ENCODE peak calls at places on chromosomes 13 and 19, in five cellular contexts. One of them, this sample, is unnamed.

GRCh38 chr13:45168555-45168930 is 32.3 kb downstream of the KCTD4 start:
- DNase-seq in cardiac fibroblast: no peak
- DNase-seq in activated CD4-positive, CD25-positive, alpha-beta regulatory T cell treated with anti-CD3 and anti-CD28 coated beads, Interleukin-2, amount 50 U/mL, for 16 hours: no peak
- DNase-seq in activated CD4-positive, alpha-beta T cell treated with anti-CD3 and anti-CD28 coated beads for 4 hours: no peak
- DNase-seq in NB4: no peak
- DNase-seq in this sample: no peak

GRCh38 chr19:49855676-49856573 is 5.0 kb downstream of the PTOV1 start:
- DNase-seq in cardiac fibroblast: no peak
- DNase-seq in activated CD4-positive, CD25-positive, alpha-beta regulatory T cell treated with anti-CD3 and anti-CD28 coated beads, Interleukin-2, amount 50 U/mL, for 16 hours: no peak
- DNase-seq in activated CD4-positive, alpha-beta T cell treated with anti-CD3 and anti-CD28 coated beads for 4 hours: no peak
- DNase-seq in NB4: no peak
- DNase-seq in this sample: no peak

GRCh38 chr19:39252458-39252857 is 3.8 kb upstream of the IFNL4 start:
- DNase-seq in cardiac fibroblast: no peak
- DNase-seq in activated CD4-positive, CD25-positive, alpha-beta regulatory T cell treated with anti-CD3 and anti-CD28 coated beads, Interleukin-2, amount 50 U/mL, for 16 hours: no peak
- DNase-seq in activated CD4-positive, alpha-beta T cell treated with anti-CD3 and anti-CD28 coated beads for 4 hours: no peak
- DNase-seq in NB4: no peak
- DNase-seq in this sample: no peak

GRCh38 chr19:4037301-4037949 is 29.3 kb downstream of the ZBTB7A start:
- DNase-seq in cardiac fibroblast: no peak
- DNase-seq in activated CD4-positive, CD25-positive, alpha-beta regulatory T cell treated with anti-CD3 and anti-CD28 coated beads, Interleukin-2, amount 50 U/mL, for 16 hours: no peak
- DNase-seq in activated CD4-positive, alpha-beta T cell treated with anti-CD3 and anti-CD28 coated beads for 4 hours: no peak
- DNase-seq in NB4: no peak
- DNase-seq in this sample: no peak

GRCh38 chr19:38551450-38551813 is 66.3 kb downstream of the MAP4K1 start:
- DNase-seq in cardiac fibroblast: no peak
- DNase-seq in activated CD4-positive, CD25-positive, alpha-beta regulatory T cell treated with anti-CD3 and anti-CD28 coated beads, Interleukin-2, amount 50 U/mL, for 16 hours: no peak
- DNase-seq in activated CD4-positive, alpha-beta T cell treated with anti-CD3 and anti-CD28 coated beads for 4 hours: peak
- DNase-seq in NB4: no peak
- DNase-seq in this sample: no peak

GRCh38 chr19:920051-920857 is 3.1 kb downstream of the KISS1R start:
- DNase-seq in cardiac fibroblast: peak
- DNase-seq in activated CD4-positive, CD25-positive, alpha-beta regulatory T cell treated with anti-CD3 and anti-CD28 coated beads, Interleukin-2, amount 50 U/mL, for 16 hours: no peak
- DNase-seq in activated CD4-positive, alpha-beta T cell treated with anti-CD3 and anti-CD28 coated beads for 4 hours: peak
- DNase-seq in NB4: peak
- DNase-seq in this sample: no peak

GRCh38 chr13:36148436-36148835 is 17.3 kb upstream of the DCLK1 start:
- DNase-seq in cardiac fibroblast: no peak
- DNase-seq in activated CD4-positive, CD25-positive, alpha-beta regulatory T cell treated with anti-CD3 and anti-CD28 coated beads, Interleukin-2, amount 50 U/mL, for 16 hours: no peak
- DNase-seq in activated CD4-positive, alpha-beta T cell treated with anti-CD3 and anti-CD28 coated beads for 4 hours: no peak
- DNase-seq in NB4: no peak
- DNase-seq in this sample: no peak

GRCh38 chr19:30719991-30720329 is 347.8 kb downstream of the ZNF536 start:
- DNase-seq in cardiac fibroblast: no peak
- DNase-seq in activated CD4-positive, CD25-positive, alpha-beta regulatory T cell treated with anti-CD3 and anti-CD28 coated beads, Interleukin-2, amount 50 U/mL, for 16 hours: no peak
- DNase-seq in activated CD4-positive, alpha-beta T cell treated with anti-CD3 and anti-CD28 coated beads for 4 hours: no peak
- DNase-seq in NB4: no peak
- DNase-seq in this sample: no peak

GRCh38 chr19:823565-824121 is 1.9 kb upstream of the PLPPR3 start:
- DNase-seq in cardiac fibroblast: no peak
- DNase-seq in activated CD4-positive, CD25-positive, alpha-beta regulatory T cell treated with anti-CD3 and anti-CD28 coated beads, Interleukin-2, amount 50 U/mL, for 16 hours: no peak
- DNase-seq in activated CD4-positive, alpha-beta T cell treated with anti-CD3 and anti-CD28 coated beads for 4 hours: no peak
- DNase-seq in NB4: peak
- DNase-seq in this sample: no peak

GRCh38 chr13:97492257-97492656 is 58.3 kb downstream of the RAP2A start:
- DNase-seq in cardiac fibroblast: no peak
- DNase-seq in activated CD4-positive, CD25-positive, alpha-beta regulatory T cell treated with anti-CD3 and anti-CD28 coated beads, Interleukin-2, amount 50 U/mL, for 16 hours: no peak
- DNase-seq in activated CD4-positive, alpha-beta T cell treated with anti-CD3 and anti-CD28 coated beads for 4 hours: no peak
- DNase-seq in NB4: no peak
- DNase-seq in this sample: no peak

GRCh38 chr13:34878354-34878753 is 63.7 kb upstream of the NBEA start:
- DNase-seq in cardiac fibroblast: no peak
- DNase-seq in activated CD4-positive, CD25-positive, alpha-beta regulatory T cell treated with anti-CD3 and anti-CD28 coated beads, Interleukin-2, amount 50 U/mL, for 16 hours: no peak
- DNase-seq in activated CD4-positive, alpha-beta T cell treated with anti-CD3 and anti-CD28 coated beads for 4 hours: no peak
- DNase-seq in NB4: no peak
- DNase-seq in this sample: no peak

GRCh38 chr13:113646921-113647340 is 11.1 kb downstream of the ATP4B start:
- DNase-seq in cardiac fibroblast: no peak
- DNase-seq in activated CD4-positive, CD25-positive, alpha-beta regulatory T cell treated with anti-CD3 and anti-CD28 coated beads, Interleukin-2, amount 50 U/mL, for 16 hours: no peak
- DNase-seq in activated CD4-positive, alpha-beta T cell treated with anti-CD3 and anti-CD28 coated beads for 4 hours: no peak
- DNase-seq in NB4: no peak
- DNase-seq in this sample: no peak

GRCh38 chr13:99266827-99267226 is 8.6 kb upstream of the GPR18 start:
- DNase-seq in cardiac fibroblast: no peak
- DNase-seq in activated CD4-positive, CD25-positive, alpha-beta regulatory T cell treated with anti-CD3 and anti-CD28 coated beads, Interleukin-2, amount 50 U/mL, for 16 hours: no peak
- DNase-seq in activated CD4-positive, alpha-beta T cell treated with anti-CD3 and anti-CD28 coated beads for 4 hours: no peak
- DNase-seq in NB4: no peak
- DNase-seq in this sample: no peak

GRCh38 chr19:533485-534058 is 2.0 kb downstream of the CDC34 start:
- DNase-seq in cardiac fibroblast: no peak
- DNase-seq in activated CD4-positive, CD25-positive, alpha-beta regulatory T cell treated with anti-CD3 and anti-CD28 coated beads, Interleukin-2, amount 50 U/mL, for 16 hours: no peak
- DNase-seq in activated CD4-positive, alpha-beta T cell treated with anti-CD3 and anti-CD28 coated beads for 4 hours: no peak
- DNase-seq in NB4: no peak
- DNase-seq in this sample: no peak

GRCh38 chr13:44040754-44041100 is 161.0 kb downstream of the LACC1 start:
- DNase-seq in cardiac fibroblast: peak
- DNase-seq in activated CD4-positive, CD25-positive, alpha-beta regulatory T cell treated with anti-CD3 and anti-CD28 coated beads, Interleukin-2, amount 50 U/mL, for 16 hours: no peak
- DNase-seq in activated CD4-positive, alpha-beta T cell treated with anti-CD3 and anti-CD28 coated beads for 4 hours: no peak
- DNase-seq in NB4: no peak
- DNase-seq in this sample: no peak

GRCh38 chr13:47211106-47211505 is 314.3 kb upstream of the HTR2A start:
- DNase-seq in cardiac fibroblast: peak
- DNase-seq in activated CD4-positive, CD25-positive, alpha-beta regulatory T cell treated with anti-CD3 and anti-CD28 coated beads, Interleukin-2, amount 50 U/mL, for 16 hours: no peak
- DNase-seq in activated CD4-positive, alpha-beta T cell treated with anti-CD3 and anti-CD28 coated beads for 4 hours: no peak
- DNase-seq in NB4: no peak
- DNase-seq in this sample: peak

GRCh38 chr13:64314286-64314685 is 2898.6 kb upstream of the PCDH20 start:
- DNase-seq in cardiac fibroblast: peak
- DNase-seq in activated CD4-positive, CD25-positive, alpha-beta regulatory T cell treated with anti-CD3 and anti-CD28 coated beads, Interleukin-2, amount 50 U/mL, for 16 hours: no peak
- DNase-seq in activated CD4-positive, alpha-beta T cell treated with anti-CD3 and anti-CD28 coated beads for 4 hours: no peak
- DNase-seq in NB4: no peak
- DNase-seq in this sample: no peak

GRCh38 chr13:31962661-31963345 is 68.8 kb upstream of the FRY start:
- DNase-seq in cardiac fibroblast: no peak
- DNase-seq in activated CD4-positive, CD25-positive, alpha-beta regulatory T cell treated with anti-CD3 and anti-CD28 coated beads, Interleukin-2, amount 50 U/mL, for 16 hours: no peak
- DNase-seq in activated CD4-positive, alpha-beta T cell treated with anti-CD3 and anti-CD28 coated beads for 4 hours: no peak
- DNase-seq in NB4: no peak
- DNase-seq in this sample: no peak

GRCh38 chr13:44337581-44337980 is 36.0 kb upstream of the SERP2 start:
- DNase-seq in cardiac fibroblast: no peak
- DNase-seq in activated CD4-positive, CD25-positive, alpha-beta regulatory T cell treated with anti-CD3 and anti-CD28 coated beads, Interleukin-2, amount 50 U/mL, for 16 hours: no peak
- DNase-seq in activated CD4-positive, alpha-beta T cell treated with anti-CD3 and anti-CD28 coated beads for 4 hours: no peak
- DNase-seq in NB4: no peak
- DNase-seq in this sample: no peak

GRCh38 chr13:87123987-87124784 is 547.0 kb upstream of the SLITRK5 start:
- DNase-seq in cardiac fibroblast: peak
- DNase-seq in activated CD4-positive, CD25-positive, alpha-beta regulatory T cell treated with anti-CD3 and anti-CD28 coated beads, Interleukin-2, amount 50 U/mL, for 16 hours: no peak
- DNase-seq in activated CD4-positive, alpha-beta T cell treated with anti-CD3 and anti-CD28 coated beads for 4 hours: no peak
- DNase-seq in NB4: peak
- DNase-seq in this sample: peak

GRCh38 chr13:72648513-72649065 is 78.8 kb downstream of the MZT1 start:
- DNase-seq in cardiac fibroblast: no peak
- DNase-seq in activated CD4-positive, CD25-positive, alpha-beta regulatory T cell treated with anti-CD3 and anti-CD28 coated beads, Interleukin-2, amount 50 U/mL, for 16 hours: no peak
- DNase-seq in activated CD4-positive, alpha-beta T cell treated with anti-CD3 and anti-CD28 coated beads for 4 hours: no peak
- DNase-seq in NB4: no peak
- DNase-seq in this sample: no peak

This sample was measured in Panc1.